ENCODE peak calls at places on chromosomes 6 and 20, in seven cellular contexts. O, Y, Q, A, G, I and J are unnamed samples.

GRCh38 chr6:109867009-109867969 is 110.8 kb upstream of the GPR6 start:
- DNase-seq in O (peak; percentile 50), Y (no peak), Q (no peak), A (peak; percentile 53), G (peak; percentile 10), I (no peak), J (peak; percentile 30)

GRCh38 chr6:80742481-80742880 is 636.0 kb downstream of the BCKDHB start:
- DNase-seq in O (peak; percentile 64), Y (peak; percentile 67), Q (peak; percentile 1), A (no peak), G (peak; percentile 52), I (peak; percentile 45), J (no peak)

GRCh38 chr20:38135641-38136420 is 29.2 kb downstream of the TGM2 start:
- DNase-seq in O (no peak), Y (no peak), Q (no peak), A (no peak), G (no peak), I (no peak), J (no peak)

GRCh38 chr6:18276610-18277009 is 12.3 kb upstream of the DEK start:
- DNase-seq in O (no peak), Y (no peak), Q (no peak), A (no peak), G (no peak), I (no peak), J (no peak)

GRCh38 chr6:20227350-20227749 is 15.1 kb upstream of the MBOAT1 start:
- DNase-seq in O (no peak), Y (no peak), Q (no peak), A (no peak), G (no peak), I (no peak), J (no peak)

GRCh38 chr6:37049990-37050853 is 44.8 kb downstream of the FGD2 start:
- DNase-seq in O (no peak), Y (peak; percentile 81), Q (no peak), A (peak; percentile 71), G (no peak), I (no peak), J (peak; percentile 54)

GRCh38 chr6:4188801-4189200 is 53.4 kb upstream of the ECI2 start:
- DNase-seq in O (no peak), Y (no peak), Q (no peak), A (no peak), G (no peak), I (no peak), J (no peak)

GRCh38 chr20:45372646-45373352 is 5.3 kb downstream of the TP53TG5 start:
- DNase-seq in O (peak; percentile 27), Y (no peak), Q (no peak), A (no peak), G (peak; percentile 72), I (no peak), J (no peak)

GRCh38 chr6:37258405-37258704 is 411 bp upstream of the TMEM217 start:
- DNase-seq in O (no peak), Y (no peak), Q (no peak), A (no peak), G (peak; percentile 40), I (peak; percentile 5), J (no peak)

GRCh38 chr6:170288091-170288631 is 2.7 kb downstream of the DLL1 start:
- DNase-seq in O (no peak), Y (no peak), Q (no peak), A (no peak), G (no peak), I (no peak), J (no peak)
- H3K4me3 ChIP-seq in O (no peak overlapping the region), Y (no peak overlapping the region), Q (no peak overlapping the region), A (no peak overlapping the region), G (no peak overlapping the region), I (no peak overlapping the region), J (peak overlapping the region; percentile 66)

GRCh38 chr20:35738410-35739179 is 3.5 kb downstream of the RBM39 start:
- DNase-seq in O (no peak), Y (no peak), Q (no peak), A (no peak), G (no peak), I (no peak), J (no peak)
- H3K4me1 ChIP-seq in O (peaks cover 28% of the 10 kb centered on the region), Y (peaks cover 49% of the 10 kb centered on the region), Q (peaks cover 75% of the 10 kb centered on the region), A (peaks cover 79% of the 10 kb centered on the region), G (peaks cover 63% of the 10 kb centered on the region), I (peaks cover 44% of the 10 kb centered on the region), J (peaks cover 6% of the 10 kb centered on the region)

DNA sequence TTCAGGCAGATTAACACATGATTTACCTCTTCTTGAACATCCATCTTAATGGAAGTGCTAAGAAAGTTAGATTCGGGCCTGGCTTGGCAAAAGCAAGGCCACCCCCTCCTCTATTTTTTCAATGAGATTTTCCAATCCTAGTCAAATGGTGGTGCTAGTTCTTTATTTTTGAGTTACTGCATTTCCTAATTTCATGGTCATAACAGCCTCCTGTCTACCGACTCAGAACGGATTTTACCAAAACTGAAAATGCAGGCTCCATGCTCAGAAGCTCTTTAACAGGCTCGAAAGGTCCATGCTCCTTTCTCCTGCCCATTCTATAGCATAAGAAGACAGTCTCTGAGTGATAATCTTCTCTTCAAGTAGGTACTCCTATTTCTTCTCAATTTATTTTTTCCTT is 117.2 kb upstream of the ESR1 start:
- DNase-seq in O (peak; percentile 27), Y (peak; percentile 94), Q (no peak), A (no peak), G (peak; percentile 59), I (peak; percentile 45), J (no peak)
- H3K4me3 ChIP-seq in O (no peak overlapping the region), Y (peak overlapping the region; percentile 63), Q (no peak overlapping the region), A (peak overlapping the region; percentile 47), G (peak overlapping the region; percentile 70), I (peak overlapping the region; percentile 38), J (no peak overlapping the region)

GRCh38 chr20:49751397-49751735 is 37.7 kb upstream of the B4GALT5 start:
- DNase-seq in O (peak; percentile 30), Y (no peak), Q (no peak), A (no peak), G (no peak), I (no peak), J (no peak)

GRCh38 chr20:49750611-49751396 is 37.1 kb upstream of the B4GALT5 start:
- DNase-seq in O (no peak), Y (no peak), Q (no peak), A (no peak), G (peak; percentile 10), I (no peak), J (peak; percentile 16)

GRCh38 chr20:49752504-49752903 is 38.8 kb upstream of the B4GALT5 start:
- DNase-seq in O (no peak), Y (no peak), Q (no peak), A (no peak), G (no peak), I (no peak), J (no peak)

GRCh38 chr20:49754596-49754995 is 40.9 kb upstream of the B4GALT5 start:
- DNase-seq in O (no peak), Y (no peak), Q (no peak), A (no peak), G (no peak), I (no peak), J (no peak)

GRCh38 chr20:49753133-49753532 is 39.5 kb upstream of the B4GALT5 start:
- DNase-seq in O (no peak), Y (no peak), Q (no peak), A (no peak), G (no peak), I (peak; percentile 63), J (no peak)
- H3K4me1 ChIP-seq in O (peaks cover 2% of the 10 kb centered on the region), Y (peaks cover 5% of the 10 kb centered on the region), Q (peaks cover 52% of the 10 kb centered on the region), A (peaks cover 18% of the 10 kb centered on the region), G (peaks cover 4% of the 10 kb centered on the region), I (peaks cover 22% of the 10 kb centered on the region), J (no peaks in the 10 kb centered on the region)

DNA sequence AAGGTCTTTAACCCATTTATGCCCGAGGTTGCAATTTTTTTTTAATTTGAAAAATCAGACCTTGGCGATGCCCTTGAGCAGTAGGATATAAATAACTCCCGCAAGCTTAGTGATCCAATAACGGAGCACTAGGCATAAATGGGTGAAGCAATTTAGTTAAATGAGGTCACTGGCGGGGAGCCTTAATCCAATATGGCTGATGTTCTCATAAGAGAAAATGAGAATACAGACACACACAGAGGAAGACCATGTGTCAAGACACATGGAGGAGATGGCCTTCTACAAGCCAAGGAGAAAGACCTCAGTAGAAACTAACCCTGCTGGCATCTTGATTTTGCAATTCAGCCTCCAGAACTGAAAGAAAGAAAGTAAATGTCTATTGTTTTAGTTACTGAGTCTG is 735 bp downstream of the SIRPG start:
- DNase-seq in O (no peak), Y (no peak), Q (no peak), A (no peak), G (no peak), I (no peak), J (no peak)
- H3K4me3 ChIP-seq in O (no peak overlapping the region), Y (no peak overlapping the region), Q (no peak overlapping the region), A (peak overlapping the region; percentile 34), G (no peak overlapping the region), I (no peak overlapping the region), J (peak overlapping the region; percentile 41)

GRCh38 chr6:157865249-157865648 is 42.2 kb downstream of the SNX9 start:
- DNase-seq in O (no peak), Y (no peak), Q (no peak), A (no peak), G (no peak), I (no peak), J (no peak)
- H3K4me1 ChIP-seq in O (peaks cover 23% of the 10 kb centered on the region), Y (no peaks in the 10 kb centered on the region), Q (peaks cover 20% of the 10 kb centered on the region), A (peaks cover 53% of the 10 kb centered on the region), G (peaks cover 57% of the 10 kb centered on the region), I (peaks cover 14% of the 10 kb centered on the region), J (peaks cover 3% of the 10 kb centered on the region)

GRCh38 chr6:170280689-170281045 is 10.2 kb downstream of the DLL1 start:
- DNase-seq in O (no peak), Y (peak; percentile 59), Q (no peak), A (no peak), G (no peak), I (no peak), J (no peak)
- H3K4me3 ChIP-seq in O (no peak overlapping the region), Y (peak overlapping the region; percentile 58), Q (peak overlapping the region; percentile 18), A (peak overlapping the region; percentile 39), G (peak overlapping the region; percentile 75), I (peak overlapping the region; percentile 73), J (peak overlapping the region; percentile 36)

DNA sequence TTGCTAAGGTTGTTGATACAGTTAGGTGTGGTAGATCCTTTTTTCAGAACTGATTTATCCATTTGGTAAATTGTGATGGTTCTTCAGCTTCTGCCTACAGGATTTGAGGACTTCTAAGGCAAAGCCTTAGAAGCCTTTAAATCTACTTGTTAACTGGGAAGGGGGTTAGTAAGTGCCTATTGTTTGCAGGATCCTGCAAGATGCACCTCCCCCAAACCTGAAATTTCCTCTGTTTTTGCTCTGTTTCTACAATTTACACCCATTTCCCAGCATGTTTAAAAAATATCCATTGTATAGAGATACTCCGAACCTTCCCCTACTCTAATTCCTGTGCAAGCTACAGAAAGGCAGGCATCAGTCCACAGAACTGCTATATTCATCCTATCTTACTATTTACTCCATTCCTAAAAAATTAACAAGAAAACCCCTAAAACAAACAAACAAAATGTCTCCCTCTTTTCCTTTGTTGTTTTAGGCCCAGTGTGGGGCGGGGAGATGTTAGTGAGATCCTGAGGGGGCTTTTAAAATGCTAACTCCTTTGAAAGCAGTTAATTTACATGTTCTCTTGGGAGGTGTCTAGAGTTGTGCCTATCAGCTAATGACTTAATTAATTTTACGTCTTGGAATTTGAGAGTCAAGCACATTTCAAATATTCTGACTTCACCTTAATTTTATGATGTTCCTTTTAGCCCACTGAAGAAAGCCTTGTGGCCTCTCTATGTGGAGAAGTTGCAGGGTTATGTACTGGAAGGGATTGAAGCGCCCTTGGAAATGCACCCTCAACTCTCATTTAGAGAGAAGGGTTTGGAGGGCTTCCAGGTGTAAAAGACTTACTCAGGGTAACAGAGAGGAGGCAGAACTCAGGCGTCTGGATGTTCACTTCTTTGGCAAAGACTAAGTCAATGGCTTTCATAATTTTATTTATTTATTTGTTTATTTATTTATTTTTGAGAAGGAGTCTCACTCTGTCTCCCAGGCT is 4.7 kb downstream of the SASH1 start:
- DNase-seq in O (no peak), Y (peak; percentile 7), Q (no peak), A (no peak), G (no peak), I (no peak), J (no peak)
- H3K4me1 ChIP-seq in O (no peaks in the 10 kb centered on the region), Y (no peaks in the 10 kb centered on the region), Q (peaks cover 37% of the 10 kb centered on the region), A (peaks cover 36% of the 10 kb centered on the region), G (peaks cover 42% of the 10 kb centered on the region), I (peaks cover 7% of the 10 kb centered on the region), J (no peaks in the 10 kb centered on the region)